ENCODE peak calls at places on chromosomes 1 and 21, in seven cellular contexts. R, H, M, J, L, E and Z are unnamed samples.
A peak's percentile ranks its signal among the peaks of the same experiment; 100 is the strongest.

GRCh38 chr1:25239681-25240541 is 7.3 kb downstream of the RSRP1 start:
- DNase-seq in R (peak; percentile 91), H (peak; percentile 84), M (peak; percentile 94), J (peak; percentile 96), L (peak; percentile 62), E (peak; percentile 91), Z (peak; percentile 93)

GRCh38 chr1:3490046-3490745 is 35.7 kb downstream of the ARHGEF16 start:
- DNase-seq in R (no peak), H (no peak), M (no peak), J (no peak), L (no peak), E (no peak), Z (no peak)

GRCh38 chr1:180571832-180572636 is 13.3 kb downstream of the OVAAL start:
- DNase-seq in R (no peak), H (no peak), M (peak; percentile 53), J (peak; percentile 78), L (no peak), E (no peak), Z (no peak)

GRCh38 chr1:6958407-6958806 is 173.2 kb downstream of the CAMTA1 start:
- DNase-seq in R (peak; percentile 9), H (peak; percentile 24), M (no peak), J (no peak), L (no peak), E (peak; percentile 67), Z (peak; percentile 54)

GRCh38 chr1:6080469-6080868 is 34.8 kb downstream of the KCNAB2 start:
- DNase-seq in R (no peak), H (no peak), M (peak; percentile 11), J (peak; percentile 34), L (no peak), E (no peak), Z (no peak)

GRCh38 chr1:156667610-156667967 is 9.6 kb downstream of the NES start:
- DNase-seq in R (no peak), H (no peak), M (no peak), J (no peak), L (no peak), E (peak; percentile 45), Z (no peak)

GRCh38 chr1:231260351-231260750 is 19.3 kb downstream of the GNPAT start:
- DNase-seq in R (no peak), H (no peak), M (no peak), J (no peak), L (no peak), E (no peak), Z (no peak)

GRCh38 chr1:6133146-6133895 is 46.8 kb downstream of the CHD5 start:
- DNase-seq in R (no peak), H (no peak), M (no peak), J (no peak), L (no peak), E (no peak), Z (no peak)

GRCh38 chr1:155166006-155166372 is 7.1 kb downstream of the KRTCAP2 start:
- DNase-seq in R (no peak), H (no peak), M (no peak), J (no peak), L (no peak), E (no peak), Z (no peak)

GRCh38 chr1:155169541-155169940 is 3.6 kb downstream of the KRTCAP2 start:
- DNase-seq in R (no peak), H (no peak), M (no peak), J (no peak), L (no peak), E (no peak), Z (no peak)

GRCh38 chr1:155167166-155168104 is 5.7 kb downstream of the KRTCAP2 start:
- DNase-seq in R (peak; percentile 90), H (peak; percentile 92), M (peak; percentile 86), J (peak; percentile 86), L (peak; percentile 29), E (peak; percentile 88), Z (peak; percentile 87)

GRCh38 chr1:155168456-155169210 is 4.5 kb downstream of the KRTCAP2 start:
- DNase-seq in R (no peak), H (no peak), M (no peak), J (no peak), L (no peak), E (no peak), Z (no peak)

DNA sequence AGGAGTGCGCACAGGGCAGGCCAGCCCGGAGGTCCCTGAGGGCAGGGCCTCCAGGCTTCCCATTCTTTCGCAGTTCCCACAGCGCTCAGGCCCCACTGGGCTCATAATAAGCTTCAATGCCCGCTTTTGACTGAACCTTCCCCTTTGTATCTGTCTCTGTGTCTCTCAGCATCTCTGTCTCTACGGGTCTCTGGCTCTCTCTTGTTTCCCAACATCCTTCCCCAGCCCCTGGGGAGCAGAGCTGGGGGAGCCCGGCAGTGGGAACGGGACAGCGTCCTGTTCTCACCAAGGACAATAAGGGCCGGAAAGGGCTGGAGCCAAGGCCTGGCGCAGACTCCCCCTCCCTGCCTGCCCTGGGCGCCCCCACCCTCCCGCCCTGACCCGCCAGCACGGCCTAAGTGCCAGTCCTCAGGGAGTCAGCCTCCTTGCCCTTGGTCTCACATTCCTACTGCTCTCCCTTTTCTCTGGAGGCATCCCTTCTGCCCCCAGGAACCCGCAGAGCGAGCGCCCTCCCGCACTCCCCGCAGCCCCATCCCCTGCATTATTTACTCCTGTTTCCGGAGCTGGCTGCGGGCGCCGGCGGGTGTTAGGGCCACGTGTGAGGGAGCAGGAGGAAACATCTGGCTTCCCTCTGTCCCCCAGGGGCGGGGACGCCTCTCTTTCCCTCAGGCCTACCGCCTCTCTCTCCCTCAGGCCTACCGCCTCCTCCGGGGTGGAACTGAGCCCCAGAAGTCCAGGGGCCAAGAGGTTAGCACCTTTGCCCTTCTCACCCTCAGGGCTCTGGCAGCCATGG is 6.5 kb downstream of the KRTCAP2 start:
- DNase-seq in R (peak; percentile 59), H (peak; percentile 61), M (no peak), J (no peak), L (no peak), E (peak; percentile 68), Z (no peak)
- H3K4me3 ChIP-seq in R (no peak overlapping the region), H (peak overlapping the region; percentile 42), M (no peak overlapping the region), J (no peak overlapping the region), L (no peak overlapping the region), E (no peak overlapping the region), Z (no peak overlapping the region)

GRCh38 chr1:34865981-34866761 is 6.6 kb upstream of the SMIM12 start:
- DNase-seq in R (peak; percentile 77), H (peak; percentile 68), M (peak; percentile 78), J (peak; percentile 58), L (peak; percentile 6), E (peak; percentile 87), Z (peak; percentile 67)
- H3K4me3 ChIP-seq in R (peak overlapping the region; percentile 66), H (peak overlapping the region; percentile 45), M (peak overlapping the region; percentile 85), J (peak overlapping the region; percentile 68), L (peak overlapping the region; percentile 73), E (peak overlapping the region; percentile 64), Z (peak overlapping the region; percentile 71)

GRCh38 chr1:182110635-182111034 is 49.1 kb upstream of the ZNF648 start:
- DNase-seq in R (no peak), H (no peak), M (no peak), J (no peak), L (no peak), E (no peak), Z (no peak)
- H3K4me3 ChIP-seq in R (no peak overlapping the region), H (no peak overlapping the region), M (no peak overlapping the region), J (no peak overlapping the region), L (no peak overlapping the region), E (no peak overlapping the region), Z (no peak overlapping the region)

GRCh38 chr21:44920694-44921604 is at the start of gene ITGB2:
- DNase-seq in R (no peak), H (no peak), M (no peak), J (no peak), L (no peak), E (no peak), Z (no peak)
- H3K4me3 ChIP-seq in R (no peak within 1 kb of the TSS), H (no peak within 1 kb of the TSS), M (no peak within 1 kb of the TSS), J (no peak within 1 kb of the TSS), L (no peak within 1 kb of the TSS), E (no peak within 1 kb of the TSS), Z (no peak within 1 kb of the TSS)

DNA sequence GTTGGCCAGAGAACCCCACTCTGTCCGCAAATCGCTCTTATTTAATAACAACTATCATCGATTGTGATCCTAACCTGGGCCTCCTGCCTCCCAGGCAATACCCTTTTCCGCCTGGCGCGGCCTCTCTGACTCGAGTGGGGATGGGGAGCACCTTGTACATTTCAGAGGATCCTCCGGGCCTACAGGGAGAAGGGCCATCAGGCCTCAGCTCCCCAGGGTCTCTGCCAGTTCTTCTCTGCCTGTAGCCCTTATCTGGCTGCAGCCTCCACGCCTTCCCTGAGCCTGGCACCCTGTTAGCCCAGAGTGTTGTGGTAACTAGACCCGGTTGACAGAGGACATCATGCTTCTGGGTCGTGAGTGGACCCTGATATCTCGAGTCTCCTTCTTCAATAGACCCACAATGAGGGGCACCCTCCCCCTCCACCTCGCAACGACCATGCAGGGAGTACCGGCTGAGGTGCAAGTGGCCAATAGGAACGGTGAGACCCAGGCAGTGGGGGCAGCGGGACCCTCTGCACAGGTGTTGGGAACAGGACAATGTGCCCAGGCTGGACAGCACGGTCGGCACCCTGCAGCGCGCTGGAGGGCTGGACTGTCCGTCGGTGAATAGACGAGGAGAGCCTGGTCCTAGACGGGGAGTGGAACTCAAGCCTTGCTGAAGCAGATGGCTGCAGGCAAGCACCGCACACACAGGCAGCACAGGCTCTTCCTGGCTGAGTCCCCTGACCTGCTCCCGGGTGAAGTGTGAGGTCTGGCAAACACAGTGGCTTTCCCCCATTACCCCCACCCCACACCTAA is 7.1 kb upstream of the CRYBG2 start:
- DNase-seq in R (no peak), H (no peak), M (no peak), J (no peak), L (no peak), E (no peak), Z (no peak)
- H3K4me3 ChIP-seq in R (no peak overlapping the region), H (no peak overlapping the region), M (no peak overlapping the region), J (no peak overlapping the region), L (no peak overlapping the region), E (no peak overlapping the region), Z (peak overlapping the region; percentile 17)

DNA sequence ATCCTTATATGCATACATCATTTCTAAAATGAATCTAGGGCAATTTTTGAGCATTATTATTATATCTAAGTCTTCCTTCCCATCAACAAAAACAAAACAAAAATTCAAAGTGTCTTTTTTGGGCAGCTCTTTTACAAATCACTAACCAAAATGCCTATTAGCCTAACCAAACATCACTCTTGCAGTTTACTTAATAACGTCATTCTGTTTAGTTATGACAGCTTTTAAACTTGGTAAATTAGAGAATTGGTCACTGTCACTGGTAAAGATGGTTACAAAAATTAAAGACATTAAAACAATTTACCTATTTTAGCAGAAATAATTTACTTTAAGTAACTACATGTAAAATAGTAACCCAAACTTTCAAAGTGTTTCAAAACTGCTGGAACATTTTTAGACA is 2.8 kb downstream of the ARHGAP29 start:
- DNase-seq in R (no peak), H (no peak), M (no peak), J (no peak), L (no peak), E (no peak), Z (no peak)
- H3K4me3 ChIP-seq in R (peak overlapping the region; percentile 93), H (no peak overlapping the region), M (peak overlapping the region; percentile 98), J (no peak overlapping the region), L (peak overlapping the region; percentile 90), E (no peak overlapping the region), Z (peak overlapping the region; percentile 82)

GRCh38 chr1:245735831-245736530 is 581.2 kb downstream of the KIF26B start:
- DNase-seq in R (peak; percentile 27), H (no peak), M (peak; percentile 58), J (peak; percentile 37), L (peak; percentile 25), E (no peak), Z (peak; percentile 50)
- H3K4me3 ChIP-seq in R (no peak overlapping the region), H (no peak overlapping the region), M (no peak overlapping the region), J (no peak overlapping the region), L (no peak overlapping the region), E (no peak overlapping the region), Z (no peak overlapping the region)